ENCODE peak calls at places on chromosomes 16 and 17, in six cellular contexts. E is islet precursor cell, Z is AG09319, N is smooth muscle cell of the brain vasculature, C is cardiac septum, A is KBM-7. G is an unnamed sample.

GRCh38 chr16:89801800-89802199 is 14.6 kb downstream of the FANCA start:
- DNase-seq in E (no peak), Z (no peak), N (no peak), C (no peak), A (no peak), G (no peak)

GRCh38 chr17:17819561-17819995 is 17.2 kb downstream of the SREBF1 start:
- DNase-seq in E (peak; percentile 97), Z (peak; percentile 61), N (peak; percentile 90), C (no peak), A (peak; percentile 26), G (peak; percentile 66)

GRCh38 chr17:50352693-50353599 is 7.0 kb downstream of the XYLT2 start:
- DNase-seq in E (no peak), Z (no peak), N (no peak), C (no peak), A (no peak), G (no peak)

GRCh38 chr17:55641559-55642160 is 81.0 kb downstream of the TMEM100 start:
- DNase-seq in E (peak; percentile 88), Z (peak; percentile 54), N (no peak), C (peak; percentile 80), A (peak; percentile 62), G (peak; percentile 41)

GRCh38 chr17:6381526-6382135 is 53.3 kb downstream of the AIPL1 start:
- DNase-seq in E (no peak), Z (no peak), N (no peak), C (no peak), A (no peak), G (no peak)

GRCh38 chr16:11805556-11805955 is 8.5 kb upstream of the ZC3H7A start:
- DNase-seq in E (no peak), Z (no peak), N (no peak), C (no peak), A (no peak), G (no peak)

GRCh38 chr16:22315979-22316378 is 18.8 kb downstream of the POLR3E start:
- DNase-seq in E (peak; percentile 16), Z (no peak), N (no peak), C (no peak), A (no peak), G (no peak)

GRCh38 chr16:20611350-20611902 is 35.3 kb upstream of the ACSM2B start:
- DNase-seq in E (no peak), Z (no peak), N (no peak), C (no peak), A (no peak), G (no peak)

GRCh38 chr16:16183562-16183961 is 39.7 kb downstream of the ABCC6 start:
- DNase-seq in E (no peak), Z (no peak), N (no peak), C (no peak), A (no peak), G (no peak)

GRCh38 chr17:73646409-73647305 is 2.4 kb upstream of the SDK2 start:
- DNase-seq in E (peak; percentile 64), Z (no peak), N (no peak), C (peak; percentile 59), A (no peak), G (no peak)

GRCh38 chr16:86619263-86619935 is 41.0 kb downstream of the FOXL1 start:
- DNase-seq in E (no peak), Z (no peak), N (no peak), C (no peak), A (no peak), G (no peak)

GRCh38 chr17:6575596-6575988 is 19.2 kb upstream of the PITPNM3 start:
- DNase-seq in E (peak; percentile 49), Z (no peak), N (no peak), C (no peak), A (no peak), G (no peak)

GRCh38 chr17:58565389-58566311 is 51.2 kb upstream of the MTMR4 start:
- DNase-seq in E (no peak), Z (no peak), N (no peak), C (no peak), A (no peak), G (no peak)

GRCh38 chr16:2856061-2856670 is 1.8 kb downstream of the PRSS22 start:
- DNase-seq in E (no peak), Z (no peak), N (no peak), C (peak; percentile 56), A (no peak), G (no peak)

GRCh38 chr17:70086468-70086867 is 11.4 kb downstream of the KCNJ16 start:
- DNase-seq in E (no peak), Z (no peak), N (no peak), C (no peak), A (no peak), G (no peak)

GRCh38 chr16:10123141-10123540 is 59.1 kb downstream of the GRIN2A start:
- DNase-seq in E (no peak), Z (no peak), N (no peak), C (no peak), A (no peak), G (no peak)

GRCh38 chr17:79991924-79992656 is 43.6 kb downstream of the TBC1D16 start:
- DNase-seq in E (peak; percentile 71), Z (no peak), N (no peak), C (no peak), A (no peak), G (peak; percentile 82)

GRCh38 chr17:16927641-16928321 is 44.1 kb downstream of the TNFRSF13B start:
- DNase-seq in E (no peak), Z (no peak), N (no peak), C (peak; percentile 64), A (no peak), G (no peak)

GRCh38 chr17:29401237-29401636 is 11.1 kb downstream of the TAOK1 start:
- DNase-seq in E (no peak), Z (no peak), N (no peak), C (no peak), A (peak; percentile 30), G (no peak)

GRCh38 chr17:45087978-45088377 is 26.9 kb downstream of the NMT1 start:
- DNase-seq in E (no peak), Z (no peak), N (no peak), C (no peak), A (no peak), G (no peak)

GRCh38 chr17:81534157-81535006 is 6.2 kb downstream of the FSCN2 start:
- DNase-seq in E (no peak), Z (no peak), N (no peak), C (no peak), A (no peak), G (no peak)

GRCh38 chr16:15518412-15519351 is 84.3 kb downstream of the BMERB1 start:
- DNase-seq in E (no peak), Z (peak; percentile 75), N (no peak), C (no peak), A (no peak), G (no peak)

GRCh38 chr16:12340151-12340733 is 363.7 kb downstream of the SNX29 start:
- DNase-seq in E (peak; percentile 77), Z (no peak), N (no peak), C (no peak), A (no peak), G (peak; percentile 36)

GRCh38 chr16:12869681-12870427 is 31.5 kb upstream of the SHISA9 start:
- DNase-seq in E (no peak), Z (no peak), N (no peak), C (no peak), A (no peak), G (no peak)

G was measured in prostate gland.